ENCODE peak calls at places on chromosomes 11 and 22, in eight cellular contexts. L is mesothelial cell of epicardium; M is GM12865; O is effector CD4-positive, alpha-beta T cell; R is activated CD8-positive, alpha-beta memory T cell treated with anti-CD3 and anti-CD28 coated beads, Interleukin-2, amount 50 U/mL, for 48 hours; Y is activated CD4-positive, alpha-beta T cell treated with anti-CD3 and anti-CD28 coated beads, Interleukin-2, amount 10 ng/mL, durations not matched to agents 24 days and 14 days; I is H54; X is GM04503. W is an unnamed sample.

GRCh38 chr11:58134151-58134550 is 8.8 kb upstream of the OR9I1 start:
- DNase-seq in O (no peak), I (no peak), Y (no peak), L (no peak), R (no peak), X (no peak), M (no peak), W (no peak)

GRCh38 chr11:34826384-34826726 is 89.8 kb downstream of the APIP start:
- DNase-seq in I (no peak), L (no peak), O (no peak), X (no peak), M (peak; percentile 5), Y (no peak), R (no peak), W (no peak)

GRCh38 chr11:76380161-76380976 is 563 bp downstream of the THAP12 start:
- DNase-seq in I (peak; percentile 33), L (peak; percentile 29), X (no peak), R (peak; percentile 78), Y (peak; percentile 87), M (peak; percentile 64), O (peak; percentile 28), W (peak; percentile 30)

GRCh38 chr11:70721006-70721405 is 322.7 kb downstream of the CTTN start:
- DNase-seq in L (no peak), O (no peak), M (no peak), Y (no peak), X (no peak), I (no peak), R (no peak), W (no peak)

GRCh38 chr11:58762284-58763119 is 30.8 kb upstream of the GLYAT start:
- DNase-seq in R (no peak), I (no peak), O (no peak), X (no peak), L (no peak), Y (no peak), M (no peak), W (no peak)

GRCh38 chr22:46457502-46458488 is 79.6 kb downstream of the CELSR1 start:
- DNase-seq in I (peak; percentile 74), X (no peak), Y (no peak), M (no peak), O (no peak), R (no peak), L (no peak), W (no peak)

GRCh38 chr22:27670701-27671412 is 130.7 kb downstream of the MN1 start:
- DNase-seq in O (no peak), Y (no peak), I (no peak), M (no peak), R (no peak), X (no peak), L (peak; percentile 34), W (no peak)

GRCh38 chr11:120682026-120682649 is 170.6 kb downstream of the GRIK4 start:
- DNase-seq in O (no peak), X (no peak), L (no peak), Y (no peak), R (no peak), M (no peak), I (no peak), W (no peak)

GRCh38 chr11:128493570-128493965 is 93.8 kb downstream of the ETS1 start:
- DNase-seq in I (no peak), L (no peak), R (no peak), O (no peak), Y (no peak), X (no peak), M (no peak), W (no peak)

GRCh38 chr11:67996622-67997459 is 7.1 kb downstream of the UNC93B1 start:
- DNase-seq in R (peak; percentile 74), L (no peak), Y (peak; percentile 86), I (peak; percentile 96), M (peak; percentile 60), O (no peak), X (no peak), W (no peak)